ENCODE peak calls at places on chromosome 18, in five cellular contexts. One of them, this sample, is unnamed.

GRCh38 chr18:54717673-54718435 is 110.4 kb upstream of the RAB27B start:
- DNase-seq in body of pancreas: no peak
- DNase-seq in ecto neural progenitor cell: peak; percentile 56
- DNase-seq in NCI-H1092 treated with DMSO at 0.1 percent for 48 hours: no peak
- DNase-seq in T-helper 2 cell: peak; percentile 15
- DNase-seq in this sample: no peak

GRCh38 chr18:12283256-12283655 is 24.8 kb upstream of the TUBB6 start:
- DNase-seq in ecto neural progenitor cell: no peak
- DNase-seq in T-helper 2 cell: no peak
- DNase-seq in body of pancreas: no peak
- DNase-seq in NCI-H1092 treated with DMSO at 0.1 percent for 48 hours: no peak
- DNase-seq in this sample: peak; percentile 89

GRCh38 chr18:22556271-22556990 is 138.7 kb upstream of the CTAGE1 start:
- DNase-seq in body of pancreas: peak; percentile 51
- DNase-seq in NCI-H1092 treated with DMSO at 0.1 percent for 48 hours: no peak
- DNase-seq in ecto neural progenitor cell: no peak
- DNase-seq in T-helper 2 cell: no peak
- DNase-seq in this sample: no peak

GRCh38 chr18:3367491-3368091 is 82.4 kb upstream of the TGIF1 start:
- DNase-seq in T-helper 2 cell: no peak
- DNase-seq in body of pancreas: no peak
- DNase-seq in NCI-H1092 treated with DMSO at 0.1 percent for 48 hours: no peak
- DNase-seq in ecto neural progenitor cell: no peak
- DNase-seq in this sample: no peak

GRCh38 chr18:62585274-62586147 is 62.7 kb downstream of the ZCCHC2 start:
- DNase-seq in T-helper 2 cell: no peak
- DNase-seq in ecto neural progenitor cell: no peak
- DNase-seq in NCI-H1092 treated with DMSO at 0.1 percent for 48 hours: no peak
- DNase-seq in body of pancreas: no peak
- DNase-seq in this sample: no peak

GRCh38 chr18:58135806-58136331 is 91.8 kb downstream of the NEDD4L start:
- DNase-seq in NCI-H1092 treated with DMSO at 0.1 percent for 48 hours: peak; percentile 58
- DNase-seq in body of pancreas: peak; percentile 65
- DNase-seq in T-helper 2 cell: peak; percentile 12
- DNase-seq in ecto neural progenitor cell: peak; percentile 65
- DNase-seq in this sample: no peak

GRCh38 chr18:35099911-35100310 is 58.7 kb downstream of the MAPRE2 start:
- DNase-seq in body of pancreas: no peak
- DNase-seq in T-helper 2 cell: no peak
- DNase-seq in NCI-H1092 treated with DMSO at 0.1 percent for 48 hours: no peak
- DNase-seq in ecto neural progenitor cell: no peak
- DNase-seq in this sample: peak; percentile 14

GRCh38 chr18:59861009-59861408 is 38.8 kb upstream of the PMAIP1 start:
- DNase-seq in ecto neural progenitor cell: no peak
- DNase-seq in body of pancreas: no peak
- DNase-seq in NCI-H1092 treated with DMSO at 0.1 percent for 48 hours: no peak
- DNase-seq in T-helper 2 cell: no peak
- DNase-seq in this sample: no peak

GRCh38 chr18:41354151-41354550 is 600.9 kb upstream of the PIK3C3 start:
- DNase-seq in ecto neural progenitor cell: no peak
- DNase-seq in NCI-H1092 treated with DMSO at 0.1 percent for 48 hours: no peak
- DNase-seq in body of pancreas: no peak
- DNase-seq in T-helper 2 cell: no peak
- DNase-seq in this sample: no peak

GRCh38 chr18:58451115-58451971 is 177.5 kb downstream of the ALPK2 start:
- DNase-seq in T-helper 2 cell: no peak
- DNase-seq in NCI-H1092 treated with DMSO at 0.1 percent for 48 hours: no peak
- DNase-seq in ecto neural progenitor cell: no peak
- DNase-seq in body of pancreas: no peak
- DNase-seq in this sample: no peak

This sample was measured in epithelial cell of prostate.